ENCODE peak calls at places on chromosomes 13 and 19, in four cellular contexts. One of them, this sample, is unnamed.
A peak's percentile ranks its signal among the peaks of the same experiment; 100 is the strongest.

GRCh38 chr13:41785402-41786142 is 175.3 kb downstream of the VWA8 start:
- DNase-seq in K562: no peak
- DNase-seq in GM12878: no peak
- DNase-seq in HL-60: no peak
- DNase-seq in this sample: no peak

GRCh38 chr13:41411536-41411935 is 45.8 kb upstream of the RGCC start:
- DNase-seq in K562: no peak
- DNase-seq in GM12878: no peak
- DNase-seq in HL-60: peak; percentile 46
- DNase-seq in this sample: no peak

GRCh38 chr19:3722443-3723109 is 14.4 kb downstream of the TJP3 start:
- DNase-seq in HL-60: no peak
- DNase-seq in GM12878: no peak
- DNase-seq in K562: peak; percentile 48
- DNase-seq in this sample: no peak

GRCh38 chr13:51806571-51806970 is 2.6 kb upstream of the DHRS12 start:
- DNase-seq in GM12878: no peak
- DNase-seq in HL-60: peak; percentile 39
- DNase-seq in K562: peak; percentile 19
- DNase-seq in this sample: no peak

GRCh38 chr13:75830842-75831241 is 194.7 kb downstream of the LMO7 start:
- DNase-seq in HL-60: no peak
- DNase-seq in GM12878: no peak
- DNase-seq in K562: no peak
- DNase-seq in this sample: no peak

GRCh38 chr13:45102136-45102802 is 18.0 kb upstream of the GTF2F2 start:
- DNase-seq in GM12878: no peak
- DNase-seq in HL-60: no peak
- DNase-seq in K562: no peak
- DNase-seq in this sample: no peak

GRCh38 chr13:24207841-24208240 is 47.3 kb downstream of the SPATA13 start:
- DNase-seq in GM12878: no peak
- DNase-seq in K562: no peak
- DNase-seq in HL-60: peak; percentile 31
- DNase-seq in this sample: no peak

GRCh38 chr19:35318679-35319448 is 10.1 kb upstream of the CD22 start:
- DNase-seq in GM12878: no peak
- DNase-seq in HL-60: peak; percentile 43
- DNase-seq in K562: peak; percentile 46
- DNase-seq in this sample: no peak

GRCh38 chr13:35887028-35887666 is 244.0 kb downstream of the DCLK1 start:
- DNase-seq in HL-60: no peak
- DNase-seq in GM12878: no peak
- DNase-seq in K562: no peak
- DNase-seq in this sample: no peak

GRCh38 chr13:102045713-102046112 is 356.1 kb downstream of the FGF14 start:
- DNase-seq in HL-60: no peak
- DNase-seq in K562: no peak
- DNase-seq in GM12878: no peak
- DNase-seq in this sample: no peak

GRCh38 chr19:1361601-1362384 is 21.9 kb upstream of the NDUFS7 start:
- DNase-seq in K562: no peak
- DNase-seq in HL-60: no peak
- DNase-seq in GM12878: no peak
- DNase-seq in this sample: no peak

GRCh38 chr19:3250675-3251074 is 26.2 kb downstream of the CELF5 start:
- DNase-seq in HL-60: peak; percentile 26
- DNase-seq in K562: peak; percentile 71
- DNase-seq in GM12878: no peak
- DNase-seq in this sample: no peak

GRCh38 chr19:51507640-51508058 is 6.0 kb upstream of the SIGLEC12 start:
- DNase-seq in K562: peak; percentile 68
- DNase-seq in GM12878: no peak
- DNase-seq in HL-60: peak; percentile 26
- DNase-seq in this sample: no peak

GRCh38 chr19:41821003-41821735 is 23.3 kb downstream of the LYPD4 start:
- DNase-seq in HL-60: peak; percentile 74
- DNase-seq in GM12878: peak; percentile 12
- DNase-seq in K562: peak; percentile 64
- DNase-seq in this sample: peak; percentile 65

GRCh38 chr19:40693896-40694295 is 3.4 kb upstream of the NUMBL start:
- DNase-seq in GM12878: no peak
- DNase-seq in HL-60: no peak
- DNase-seq in K562: no peak
- DNase-seq in this sample: no peak

GRCh38 chr13:109729031-109729870 is 57.1 kb downstream of the IRS2 start:
- DNase-seq in HL-60: no peak
- DNase-seq in GM12878: no peak
- DNase-seq in K562: no peak
- DNase-seq in this sample: no peak

GRCh38 chr13:102589291-102589822 is 7.4 kb upstream of the TPP2 start:
- DNase-seq in K562: no peak
- DNase-seq in HL-60: no peak
- DNase-seq in GM12878: no peak
- DNase-seq in this sample: no peak

GRCh38 chr13:66099825-66100224 is 1130.3 kb downstream of the PCDH9 start:
- DNase-seq in HL-60: no peak
- DNase-seq in K562: no peak
- DNase-seq in GM12878: no peak
- DNase-seq in this sample: no peak

GRCh38 chr13:75556961-75557360 is 7.4 kb downstream of the UCHL3 start:
- DNase-seq in HL-60: no peak
- DNase-seq in K562: no peak
- DNase-seq in GM12878: no peak
- DNase-seq in this sample: no peak

GRCh38 chr13:39327080-39327479 is 275.9 kb downstream of the LHFPL6 start:
- DNase-seq in K562: no peak
- DNase-seq in HL-60: no peak
- DNase-seq in GM12878: no peak
- DNase-seq in this sample: no peak

GRCh38 chr13:26660185-26660584 is 100.4 kb downstream of the GPR12 start:
- DNase-seq in K562: no peak
- DNase-seq in GM12878: no peak
- DNase-seq in HL-60: no peak
- DNase-seq in this sample: no peak

DNA sequence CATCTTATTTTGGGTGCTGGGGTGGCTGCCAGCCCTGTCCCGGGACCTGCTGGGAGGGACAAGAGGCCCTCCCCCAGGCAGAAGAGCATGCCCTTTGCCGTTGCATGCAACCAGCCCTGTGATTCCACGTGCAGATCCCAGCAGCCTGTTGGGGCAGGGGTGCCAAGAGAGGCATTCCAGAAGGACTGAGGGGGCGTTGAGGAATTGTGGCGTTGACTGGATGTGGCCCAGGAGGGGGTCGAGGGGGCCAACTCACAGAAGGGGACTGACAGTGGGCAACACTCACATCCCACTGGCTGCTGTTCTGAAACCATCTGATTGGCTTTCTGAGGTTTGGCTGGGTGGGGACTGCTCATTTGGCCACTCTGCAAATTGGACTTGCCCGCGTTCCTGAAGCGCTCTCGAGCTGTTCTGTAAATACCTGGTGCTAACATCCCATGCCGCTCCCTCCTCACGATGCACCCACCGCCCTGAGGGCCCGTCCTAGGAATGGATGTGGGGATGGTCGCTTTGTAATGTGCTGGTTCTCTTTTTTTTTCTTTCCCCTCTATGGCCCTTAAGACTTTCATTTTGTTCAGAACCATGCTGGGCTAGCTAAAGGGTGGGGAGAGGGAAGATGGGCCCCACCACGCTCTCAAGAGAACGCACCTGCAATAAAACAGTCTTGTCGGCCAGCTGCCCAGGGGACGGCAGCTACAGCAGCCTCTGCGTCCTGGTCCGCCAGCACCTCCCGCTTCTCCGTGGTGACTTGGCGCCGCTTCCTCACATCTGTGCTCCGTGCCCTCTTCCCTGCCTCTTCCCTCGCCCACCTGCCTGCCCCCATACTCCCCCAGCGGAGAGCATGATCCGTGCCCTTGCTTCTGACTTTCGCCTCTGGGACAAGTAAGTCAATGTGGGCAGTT is 8.6 kb downstream of the CALM3 start:
- DNase-seq in K562: peak; percentile 9
- DNase-seq in HL-60: no peak
- DNase-seq in GM12878: no peak
- DNase-seq in this sample: no peak
- TF ChIP-seq SPI1 in K562: no peak
- TF ChIP-seq SPI1 in HL-60: no peak
- TF ChIP-seq SPI1 in GM12878: no peak
- TF ChIP-seq SPI1 in this sample: no peak

GRCh38 chr13:106261450-106261849 is 274.0 kb downstream of the EFNB2 start:
- DNase-seq in GM12878: no peak
- DNase-seq in K562: no peak
- DNase-seq in HL-60: no peak
- DNase-seq in this sample: no peak
- TF ChIP-seq SPI1 in GM12878: no peak
- TF ChIP-seq SPI1 in K562: no peak
- TF ChIP-seq SPI1 in HL-60: no peak
- TF ChIP-seq SPI1 in this sample: no peak

GRCh38 chr19:39077323-39077722 is 6.8 kb upstream of the ACP7 start:
- DNase-seq in HL-60: no peak
- DNase-seq in K562: no peak
- DNase-seq in GM12878: no peak
- DNase-seq in this sample: no peak

GRCh38 chr19:39078436-39079200 is 5.5 kb upstream of the ACP7 start:
- DNase-seq in GM12878: no peak
- DNase-seq in HL-60: no peak
- DNase-seq in K562: no peak
- DNase-seq in this sample: no peak

GRCh38 chr19:39082167-39082566 is 2.0 kb upstream of the ACP7 start:
- DNase-seq in GM12878: no peak
- DNase-seq in HL-60: no peak
- DNase-seq in K562: no peak
- DNase-seq in this sample: no peak

GRCh38 chr19:39082745-39083598 is 1.2 kb upstream of the ACP7 start:
- DNase-seq in GM12878: no peak
- DNase-seq in K562: no peak
- DNase-seq in HL-60: no peak
- DNase-seq in this sample: no peak

GRCh38 chr19:39080431-39080830 is 3.7 kb upstream of the ACP7 start:
- DNase-seq in GM12878: no peak
- DNase-seq in K562: no peak
- DNase-seq in HL-60: no peak
- DNase-seq in this sample: no peak
- TF ChIP-seq SPI1 in GM12878: no peak
- TF ChIP-seq SPI1 in K562: no peak
- TF ChIP-seq SPI1 in HL-60: no peak
- TF ChIP-seq SPI1 in this sample: no peak

GRCh38 chr19:14097532-14098151 is 7.1 kb upstream of the SAMD1 start:
- DNase-seq in GM12878: no peak
- DNase-seq in K562: no peak
- DNase-seq in HL-60: no peak
- DNase-seq in this sample: no peak
- TF ChIP-seq SPI1 in GM12878: no peak
- TF ChIP-seq SPI1 in K562: no peak
- TF ChIP-seq SPI1 in HL-60: no peak
- TF ChIP-seq SPI1 in this sample: no peak

DNA sequence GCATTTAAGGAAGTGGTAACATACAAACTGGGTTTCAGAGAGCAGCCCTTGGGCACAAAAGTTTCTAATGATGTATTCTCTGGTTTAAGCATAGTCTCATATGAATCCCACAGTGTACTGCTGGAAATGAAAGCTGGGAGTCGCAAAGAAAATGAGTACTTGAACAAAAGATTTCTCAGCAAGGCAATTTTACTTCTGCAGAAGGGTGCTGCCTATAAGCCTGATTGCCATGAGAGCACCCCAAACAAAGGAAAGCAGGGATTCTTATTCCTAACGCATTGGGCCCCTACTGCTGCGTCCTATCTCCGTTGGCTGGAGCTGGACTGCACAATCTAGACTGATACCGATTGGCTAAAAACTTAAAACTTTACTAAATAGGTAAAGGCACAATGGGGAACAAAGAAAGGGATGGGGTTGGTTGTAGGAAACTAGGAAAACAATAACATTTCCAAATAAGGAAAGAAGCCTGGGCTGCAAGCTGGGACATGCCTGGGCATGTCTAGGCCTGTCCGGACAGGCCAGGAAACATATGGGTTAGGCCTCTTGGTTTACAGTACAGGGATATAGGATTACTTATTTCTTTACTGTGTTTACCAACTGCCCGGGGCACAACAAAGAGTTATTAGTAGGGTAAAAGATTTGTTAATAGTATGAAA is 27.4 kb upstream of the VN1R4 start:
- DNase-seq in HL-60: no peak
- DNase-seq in K562: no peak
- DNase-seq in GM12878: no peak
- DNase-seq in this sample: no peak
- TF ChIP-seq SPI1 in HL-60: no peak
- TF ChIP-seq SPI1 in K562: no peak
- TF ChIP-seq SPI1 in GM12878: no peak
- TF ChIP-seq SPI1 in this sample: no peak